ENCODE peak calls at places on chromosomes 6 and 20, in six cellular contexts. B is fibroblast of lung, R is lower lobe of right lung, Z is cardiac fibroblast, T is ovary, U is breast epithelium. H is an unnamed sample.

GRCh38 chr6:42104807-42105713 is 37.4 kb downstream of the C6orf132 start:
- DNase-seq in B (no peak), R (no peak), Z (no peak), T (no peak), U (no peak), H (no peak)

GRCh38 chr20:48818031-48818370 is 9.8 kb downstream of the PREX1 start:
- DNase-seq in B (no peak), R (no peak), Z (no peak), T (no peak), U (no peak), H (no peak)

GRCh38 chr6:5930968-5931367 is 75.8 kb downstream of the NRN1 start:
- DNase-seq in B (no peak), R (no peak), Z (no peak), T (no peak), U (no peak), H (no peak)

GRCh38 chr6:43887906-43888683 is 118.1 kb downstream of the VEGFA start:
- DNase-seq in B (no peak), R (no peak), Z (no peak), T (no peak), U (no peak), H (peak)

GRCh38 chr6:139334791-139335446 is 39.5 kb downstream of the CITED2 start:
- DNase-seq in B (peak), R (no peak), Z (peak), T (no peak), U (no peak), H (no peak)

GRCh38 chr6:134768936-134769335 is 181.0 kb downstream of the ALDH8A1 start:
- DNase-seq in B (no peak), R (no peak), Z (no peak), T (no peak), U (no peak), H (no peak)

GRCh38 chr20:24600012-24600411 is 130.6 kb downstream of the SYNDIG1 start:
- DNase-seq in B (no peak), R (no peak), Z (no peak), T (no peak), U (no peak), H (no peak)

GRCh38 chr6:131937703-131938631 is 13.2 kb downstream of the CCN2 start:
- DNase-seq in B (peak), R (no peak), Z (peak), T (no peak), U (no peak), H (no peak)

GRCh38 chr20:41052742-41053419 is 24.3 kb downstream of the TOP1 start:
- DNase-seq in B (peak), R (no peak), Z (peak), T (peak), U (no peak), H (no peak)

GRCh38 chr6:169776379-169776778 is 25.0 kb downstream of the ERMARD start:
- DNase-seq in B (no peak), R (no peak), Z (no peak), T (no peak), U (no peak), H (no peak)

GRCh38 chr6:36954262-36954931 is at the start of gene PI16:
- DNase-seq in B (no peak), R (no peak), Z (no peak), T (no peak), U (no peak), H (no peak)

GRCh38 chr6:94071835-94072234 is 652.5 kb upstream of the EPHA7 start:
- DNase-seq in B (peak), R (no peak), Z (peak), T (no peak), U (no peak), H (no peak)

GRCh38 chr20:13638162-13638495 is 603 bp downstream of the TASP1 start:
- DNase-seq in B (no peak), R (no peak), Z (no peak), T (no peak), U (no peak), H (no peak)

GRCh38 chr6:49550413-49551125 is at the start of gene C6orf141:
- DNase-seq in B (no peak), R (peak), Z (no peak), T (no peak), U (peak), H (peak)

GRCh38 chr20:50130995-50131394 is 18.0 kb upstream of the UBE2V1 start:
- DNase-seq in B (peak), R (no peak), Z (no peak), T (peak), U (no peak), H (no peak)

GRCh38 chr6:148240463-148240845 is 102.2 kb upstream of the SASH1 start:
- DNase-seq in B (peak), R (no peak), Z (peak), T (no peak), U (no peak), H (no peak)
- H3K4me3 ChIP-seq in B (no peak), R (no peak), Z (no peak), T (no peak), U (no peak), H (no peak)

DNA sequence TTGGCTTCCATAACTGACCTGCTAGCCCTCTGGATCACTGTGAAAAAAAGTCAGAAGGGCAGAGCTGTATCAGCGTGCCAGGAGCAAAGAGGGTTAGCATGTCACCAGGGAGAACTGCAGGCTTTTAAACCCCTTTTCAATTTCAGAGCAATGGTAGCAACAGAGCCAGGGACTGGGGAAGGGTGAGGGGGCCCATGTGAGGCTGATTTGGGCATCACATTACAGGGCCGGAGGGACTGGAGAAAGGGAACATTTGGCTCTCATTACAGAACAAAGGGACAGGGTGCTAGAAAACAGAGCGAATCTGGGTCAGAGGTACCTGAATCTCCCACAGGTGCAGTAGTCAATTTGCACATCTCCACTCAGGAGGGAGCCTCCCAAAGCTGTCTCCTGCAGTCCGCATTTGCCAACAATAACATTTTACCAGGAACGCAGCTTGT is 185.6 kb upstream of the EYA4 start:
- DNase-seq in B (no peak), R (no peak), Z (no peak), T (no peak), U (no peak), H (no peak)
- H3K4me3 ChIP-seq in B (no peak), R (no peak), Z (no peak), T (no peak), U (no peak), H (no peak)

GRCh38 chr6:24401458-24401857 is 1.3 kb upstream of the MRS2 start:
- DNase-seq in B (no peak), R (no peak), Z (no peak), T (no peak), U (no peak), H (no peak)

GRCh38 chr6:24394777-24395437 is 7.8 kb upstream of the MRS2 start:
- DNase-seq in B (peak), R (no peak), Z (peak), T (no peak), U (no peak), H (no peak)

GRCh38 chr6:24397631-24398030 is 5.1 kb upstream of the MRS2 start:
- DNase-seq in B (no peak), R (no peak), Z (no peak), T (no peak), U (no peak), H (no peak)

GRCh38 chr6:24394061-24394460 is 8.7 kb upstream of the MRS2 start:
- DNase-seq in B (no peak), R (no peak), Z (no peak), T (no peak), U (no peak), H (no peak)

DNA sequence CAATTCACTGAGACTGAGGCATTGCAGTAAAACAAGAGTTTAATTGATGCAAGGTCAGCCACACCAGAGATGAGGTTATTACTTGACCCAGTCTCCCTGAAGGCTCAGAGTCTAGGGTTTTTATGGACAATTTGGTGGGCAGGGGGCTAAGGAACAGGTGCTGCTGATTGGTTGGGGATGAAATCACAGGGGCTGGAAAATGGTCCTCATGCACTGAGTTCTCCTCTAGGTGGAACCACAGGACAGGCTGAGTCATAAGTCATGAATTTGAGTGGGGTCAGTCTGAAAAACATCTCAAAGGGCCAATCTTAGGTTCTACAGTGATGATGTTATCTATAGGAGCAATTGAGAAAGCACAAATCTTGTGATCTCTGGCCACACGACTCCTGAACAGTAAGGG is 6.0 kb upstream of the MRS2 start:
- DNase-seq in B (no peak), R (no peak), Z (no peak), T (no peak), U (no peak), H (no peak)
- H3K4me3 ChIP-seq in B (no peak), R (no peak), Z (no peak), T (no peak), U (no peak), H (no peak)

DNA sequence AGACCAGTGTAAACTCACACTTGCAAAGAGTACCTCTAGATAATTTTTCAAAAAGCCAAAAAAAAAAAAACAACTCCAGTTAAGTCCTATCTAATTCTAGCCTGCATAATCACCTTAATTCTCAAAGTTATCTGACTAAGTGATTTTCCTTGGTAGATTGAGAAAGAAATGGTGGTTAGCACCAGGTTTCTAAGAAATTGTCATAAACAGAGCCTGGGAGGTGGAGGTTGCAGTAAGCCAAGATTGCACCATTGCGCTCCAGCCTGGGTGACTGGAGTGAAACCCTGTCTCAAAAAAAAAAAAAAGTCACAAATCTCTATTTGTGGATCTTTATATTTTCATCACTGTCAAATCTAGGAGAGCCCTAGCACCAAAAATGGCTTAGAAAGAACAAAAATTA is 8.9 kb downstream of the FBXO5 start:
- DNase-seq in B (no peak), R (no peak), Z (no peak), T (no peak), U (no peak), H (no peak)
- H3K4me3 ChIP-seq in B (no peak), R (no peak), Z (no peak), T (no peak), U (no peak), H (no peak)

GRCh38 chr20:53911301-53911700 is 159.1 kb downstream of the BCAS1 start:
- DNase-seq in B (no peak), R (no peak), Z (no peak), T (no peak), U (no peak), H (no peak)

GRCh38 chr20:53905019-53905847 is 165.2 kb downstream of the BCAS1 start:
- DNase-seq in B (no peak), R (no peak), Z (no peak), T (no peak), U (no peak), H (no peak)

GRCh38 chr20:53910312-53911002 is 159.9 kb downstream of the BCAS1 start:
- DNase-seq in B (no peak), R (no peak), Z (no peak), T (no peak), U (no peak), H (no peak)

GRCh38 chr20:53904261-53904660 is 166.1 kb downstream of the BCAS1 start:
- DNase-seq in B (no peak), R (no peak), Z (no peak), T (no peak), U (no peak), H (no peak)

GRCh38 chr20:53907968-53908751 is 162.2 kb downstream of the BCAS1 start:
- DNase-seq in B (no peak), R (no peak), Z (no peak), T (no peak), U (no peak), H (no peak)
- H3K4me3 ChIP-seq in B (no peak), R (no peak), Z (no peak), T (no peak), U (no peak), H (no peak)

GRCh38 chr6:120759570-120759969 is 574.7 kb downstream of the TBC1D32 start:
- DNase-seq in B (no peak), R (no peak), Z (no peak), T (no peak), U (no peak), H (no peak)
- H3K4me3 ChIP-seq in B (no peak), R (no peak), Z (no peak), T (no peak), U (no peak), H (no peak)

GRCh38 chr6:13711384-13711725 is 280 bp downstream of the RANBP9 start:
- DNase-seq in B (no peak), R (no peak), Z (no peak), T (no peak), U (no peak), H (peak)

GRCh38 chr6:13708679-13709261 is 2.9 kb downstream of the RANBP9 start:
- DNase-seq in B (peak), R (no peak), Z (peak), T (no peak), U (no peak), H (no peak)

GRCh38 chr6:13710552-13711383 is 867 bp downstream of the RANBP9 start:
- DNase-seq in B (no peak), R (peak), Z (peak), T (peak), U (peak), H (peak)

GRCh38 chr6:13711726-13712484 is at the start of gene RANBP9:
- DNase-seq in B (peak), R (peak), Z (peak), T (peak), U (peak), H (peak)

GRCh38 chr6:13709698-13710551 is 1.7 kb downstream of the RANBP9 start:
- DNase-seq in B (peak), R (no peak), Z (peak), T (no peak), U (no peak), H (no peak)
- H3K4me3 ChIP-seq in B (peak), R (peak), Z (peak), T (peak), U (peak), H (peak)

DNA sequence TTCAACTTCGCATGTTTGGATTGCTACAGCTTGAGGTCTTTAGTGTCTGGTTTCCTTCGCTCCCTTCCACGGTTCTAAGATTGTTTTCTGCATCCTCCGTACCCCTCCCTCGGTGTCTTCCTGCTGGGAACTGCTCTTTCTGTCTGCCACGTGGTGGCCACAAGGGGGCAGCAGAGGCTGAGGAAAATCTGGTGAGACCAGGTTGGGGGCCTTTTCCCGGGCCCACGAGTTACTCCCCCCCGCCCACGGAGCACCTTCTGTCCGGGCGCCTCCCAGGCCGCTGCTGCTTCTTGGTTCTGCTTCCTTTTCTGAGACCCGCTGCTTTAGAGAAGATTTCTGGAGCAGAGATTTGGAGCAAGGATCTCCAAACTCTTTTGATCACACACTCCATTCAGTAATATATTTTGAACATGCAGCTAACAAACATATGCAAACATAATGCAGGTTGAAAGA is 21.1 kb upstream of the NOTCH4 start:
- DNase-seq in B (peak), R (peak), Z (peak), T (peak), U (peak), H (peak)
- H3K4me3 ChIP-seq in B (peak), R (peak), Z (no peak), T (no peak), U (peak), H (no peak)